ENCODE peak calls at places on chromosomes 12 and 14, in eight cellular contexts. N is NAMALWA, T is NCI-H1105, L is RKO, M is Panc1, V is NCI-H2029 treated with DMSO at 0.1 percent for 48 hours, Q is epithelial cell of esophagus, G is COR-L47. F is an unnamed sample.
A peak's percentile ranks its signal among the peaks of the same experiment; 100 is the strongest.

GRCh38 chr14:99569725-99570541 is 34.1 kb downstream of the CCDC85C start:
- DNase-seq in N (no peak), T (no peak), L (no peak), M (no peak), V (no peak), Q (no peak), G (no peak), F (no peak)

GRCh38 chr12:49873361-49873934 is 30.3 kb downstream of the FAIM2 start:
- DNase-seq in N (no peak), T (no peak), L (no peak), M (no peak), V (no peak), Q (no peak), G (no peak), F (no peak)

GRCh38 chr14:99321955-99322730 is 50.1 kb upstream of the BCL11B start:
- DNase-seq in N (no peak), T (no peak), L (no peak), M (no peak), V (no peak), Q (no peak), G (no peak), F (no peak)

GRCh38 chr12:24791622-24792021 is 157.3 kb downstream of the BCAT1 start:
- DNase-seq in N (no peak), T (no peak), L (no peak), M (no peak), V (no peak), Q (no peak), G (no peak), F (no peak)

GRCh38 chr12:116714175-116714574 is 23.7 kb downstream of the SPRING1 start:
- DNase-seq in N (no peak), T (no peak), L (no peak), M (no peak), V (no peak), Q (no peak), G (no peak), F (no peak)

GRCh38 chr14:88848571-88848970 is 24.1 kb downstream of the TTC8 start:
- DNase-seq in N (no peak), T (no peak), L (no peak), M (no peak), V (no peak), Q (peak; percentile 15), G (no peak), F (no peak)

GRCh38 chr14:36647827-36648753 is 13.6 kb upstream of the PAX9 start:
- DNase-seq in N (no peak), T (peak; percentile 74), L (no peak), M (no peak), V (peak; percentile 71), Q (peak; percentile 74), G (peak; percentile 57), F (no peak)

GRCh38 chr14:70924521-70924920 is 17.3 kb downstream of the PCNX1 start:
- DNase-seq in N (no peak), T (no peak), L (no peak), M (no peak), V (no peak), Q (no peak), G (no peak), F (no peak)

GRCh38 chr14:73467377-73467776 is 9.0 kb upstream of the NUMB start:
- DNase-seq in N (no peak), T (no peak), L (no peak), M (no peak), V (no peak), Q (no peak), G (no peak), F (no peak)

GRCh38 chr12:27474344-27474743 is 27.8 kb downstream of the SMCO2 start:
- DNase-seq in N (no peak), T (no peak), L (peak; percentile 59), M (no peak), V (no peak), Q (peak; percentile 68), G (no peak), F (no peak)

GRCh38 chr12:48940181-48940580 is 14.9 kb upstream of the FKBP11 start:
- DNase-seq in N (no peak), T (no peak), L (no peak), M (no peak), V (no peak), Q (no peak), G (no peak), F (no peak)

GRCh38 chr14:96445844-96446710 is 54.1 kb downstream of the AK7 start:
- DNase-seq in N (no peak), T (no peak), L (no peak), M (no peak), V (no peak), Q (no peak), G (no peak), F (no peak)

GRCh38 chr14:104546021-104546491 is 33.5 kb upstream of the C14orf180 start:
- DNase-seq in N (no peak), T (peak; percentile 40), L (no peak), M (no peak), V (no peak), Q (no peak), G (peak; percentile 61), F (no peak)

GRCh38 chr14:103767306-103767894 is 51.8 kb downstream of the ZFYVE21 start:
- DNase-seq in N (no peak), T (no peak), L (no peak), M (no peak), V (no peak), Q (no peak), G (no peak), F (peak; percentile 58)

GRCh38 chr12:12214201-12214600 is 52.6 kb downstream of the LRP6 start:
- DNase-seq in N (no peak), T (no peak), L (no peak), M (no peak), V (no peak), Q (no peak), G (no peak), F (no peak)

GRCh38 chr12:118034429-118035193 is 18.1 kb downstream of the RFC5 start:
- DNase-seq in N (peak; percentile 14), T (peak; percentile 52), L (peak; percentile 66), M (no peak), V (no peak), Q (peak; percentile 63), G (peak; percentile 26), F (peak; percentile 46)

GRCh38 chr14:22531451-22532344 is 57.3 kb downstream of the DAD1 start:
- DNase-seq in N (no peak), T (no peak), L (no peak), M (no peak), V (no peak), Q (no peak), G (no peak), F (no peak)

GRCh38 chr14:104989236-104989950 is 3.8 kb downstream of the CLBA1 start:
- DNase-seq in N (no peak), T (no peak), L (no peak), M (no peak), V (no peak), Q (no peak), G (no peak), F (no peak)

GRCh38 chr12:4956968-4957367 is 47.3 kb downstream of the KCNA1 start:
- DNase-seq in N (no peak), T (no peak), L (no peak), M (no peak), V (no peak), Q (no peak), G (no peak), F (no peak)

GRCh38 chr12:78118036-78118435 is 287.3 kb downstream of the NAV3 start:
- DNase-seq in N (no peak), T (no peak), L (no peak), M (no peak), V (no peak), Q (no peak), G (no peak), F (peak; percentile 56)

GRCh38 chr14:66403183-66403582 is 83.0 kb upstream of the CCDC196 start:
- DNase-seq in N (peak; percentile 34), T (peak; percentile 3), L (peak; percentile 81), M (peak; percentile 18), V (no peak), Q (peak; percentile 70), G (peak; percentile 21), F (peak; percentile 12)

GRCh38 chr14:81162941-81163340 is 57.8 kb downstream of the GTF2A1 start:
- DNase-seq in N (no peak), T (no peak), L (peak; percentile 60), M (no peak), V (no peak), Q (peak; percentile 52), G (no peak), F (no peak)

GRCh38 chr12:98821232-98821631 is 176.1 kb downstream of the APAF1 start:
- DNase-seq in N (no peak), T (no peak), L (no peak), M (no peak), V (no peak), Q (no peak), G (no peak), F (no peak)

GRCh38 chr14:55328317-55328716 is 57.1 kb downstream of the FBXO34 start:
- DNase-seq in N (no peak), T (no peak), L (no peak), M (no peak), V (no peak), Q (peak; percentile 37), G (no peak), F (no peak)

GRCh38 chr12:75170786-75171185 is 38.9 kb downstream of the KCNC2 start:
- DNase-seq in N (peak; percentile 3), T (no peak), L (no peak), M (no peak), V (no peak), Q (no peak), G (no peak), F (no peak)

GRCh38 chr14:68379510-68380303 is 413.2 kb downstream of the ZFP36L1 start:
- DNase-seq in N (no peak), T (no peak), L (no peak), M (no peak), V (peak; percentile 57), Q (no peak), G (no peak), F (no peak)

GRCh38 chr12:42091769-42092168 is 52.9 kb downstream of the GXYLT1 start:
- DNase-seq in N (no peak), T (no peak), L (no peak), M (no peak), V (no peak), Q (peak; percentile 18), G (no peak), F (no peak)

GRCh38 chr14:23657959-23658470 is 21.9 kb downstream of the DHRS2 start:
- DNase-seq in N (no peak), T (no peak), L (no peak), M (no peak), V (no peak), Q (no peak), G (no peak), F (no peak)

GRCh38 chr12:52603314-52603713 is 2.1 kb upstream of the KRT72 start:
- DNase-seq in N (no peak), T (no peak), L (peak; percentile 24), M (no peak), V (no peak), Q (peak; percentile 56), G (no peak), F (no peak)

GRCh38 chr12:81998761-81999378 is 239.7 kb upstream of the PPFIA2 start:
- DNase-seq in N (no peak), T (no peak), L (peak; percentile 0), M (no peak), V (no peak), Q (peak; percentile 89), G (no peak), F (no peak)

GRCh38 chr12:51013441-51013840 is 12.7 kb downstream of the SLC11A2 start:
- DNase-seq in N (no peak), T (no peak), L (no peak), M (no peak), V (no peak), Q (peak; percentile 49), G (no peak), F (no peak)

GRCh38 chr12:51907083-51907863 is at the start of gene ACVRL1:
- DNase-seq in N (no peak), T (no peak), L (no peak), M (no peak), V (no peak), Q (no peak), G (no peak), F (no peak)

GRCh38 chr14:69090187-69090789 is 62.6 kb downstream of the DCAF5 start:
- DNase-seq in N (peak; percentile 9), T (peak; percentile 12), L (peak; percentile 45), M (no peak), V (no peak), Q (peak; percentile 78), G (peak; percentile 1), F (peak; percentile 29)

GRCh38 chr14:73759714-73760597 is 45.8 kb upstream of the PNMA1 start:
- DNase-seq in N (peak; percentile 90), T (peak; percentile 94), L (peak; percentile 98), M (peak; percentile 83), V (peak; percentile 44), Q (peak; percentile 99), G (peak; percentile 95), F (peak; percentile 96)

F was measured in WERI-Rb-1.